ENCODE peak calls at places on chromosomes 4 and X, in four cellular contexts. T is stimulated activated CD4-positive, alpha-beta T cell treated with anti-CD3 and anti-CD28 coated beads, Interleukin-2, amount 100 ng/mL, for 24 hours; B is GM10248; N is right cardiac atrium. U is an unnamed sample.

GRCh38 chrX:12042615-12043014 is 95.7 kb upstream of the FRMPD4 start:
- DNase-seq in T (no peak), B (no peak), N (no peak), U (no peak)

GRCh38 chrX:114134465-114134864 is 449.4 kb upstream of the HTR2C start:
- DNase-seq in T (no peak), B (no peak), N (no peak), U (no peak)

GRCh38 chr4:26787461-26788340 is 72.9 kb upstream of the STIM2 start:
- DNase-seq in T (peak), B (no peak), N (peak), U (no peak)

GRCh38 chrX:84724576-84724975 is 222.3 kb upstream of the HDX start:
- DNase-seq in T (no peak), B (no peak), N (no peak), U (no peak)

GRCh38 chr4:39933689-39934590 is 43.8 kb downstream of the PDS5A start:
- DNase-seq in T (no peak), B (no peak), N (no peak), U (no peak)

GRCh38 chr4:99986792-99987191 is 36.7 kb upstream of the H2AZ1 start:
- DNase-seq in T (no peak), B (no peak), N (no peak), U (no peak)

GRCh38 chr4:161990721-161991120 is 173.1 kb downstream of the FSTL5 start:
- DNase-seq in T (no peak), B (no peak), N (no peak), U (no peak)

GRCh38 chrX:151386838-151387459 is 10.1 kb upstream of the VMA21 start:
- DNase-seq in T (no peak), B (no peak), N (peak), U (no peak)

GRCh38 chrX:12497832-12498591 is 293.2 kb upstream of the PRPS2 start:
- DNase-seq in T (peak), B (peak), N (peak), U (no peak)

GRCh38 chr4:170875868-170876267 is 786.1 kb upstream of the AADAT start:
- DNase-seq in T (no peak), B (no peak), N (no peak), U (no peak)

GRCh38 chr4:163515198-163515597 is 20.7 kb downstream of the TMA16 start:
- DNase-seq in T (no peak), B (no peak), N (no peak), U (no peak)

GRCh38 chrX:141158084-141158483 is 18.8 kb downstream of the LDOC1 start:
- DNase-seq in T (no peak), B (no peak), N (no peak), U (no peak)

GRCh38 chr4:16516796-16517413 is 290.6 kb upstream of the TAPT1 start:
- DNase-seq in T (no peak), B (no peak), N (peak), U (no peak)

GRCh38 chr4:39375478-39375877 is 9.3 kb upstream of the RFC1 start:
- DNase-seq in T (no peak), B (no peak), N (no peak), U (no peak)

GRCh38 chr4:81369898-81370297 is 101.8 kb downstream of the RASGEF1B start:
- DNase-seq in T (no peak), B (no peak), N (no peak), U (no peak)

GRCh38 chrX:106933538-106933961 is 13.3 kb downstream of the CLDN2 start:
- DNase-seq in T (peak), B (no peak), N (no peak), U (no peak)

GRCh38 chr4:106497271-106497670 is 128.7 kb upstream of the GIMD1 start:
- DNase-seq in T (no peak), B (no peak), N (no peak), U (no peak)

GRCh38 chr4:6338175-6338950 is 68.7 kb downstream of the WFS1 start:
- DNase-seq in T (no peak), B (no peak), N (peak), U (peak)

GRCh38 chr4:4990857-4991540 is 28.3 kb downstream of the CYTL1 start:
- DNase-seq in T (no peak), B (no peak), N (peak), U (no peak)

GRCh38 chr4:98448923-98449322 is 187.7 kb downstream of the RAP1GDS1 start:
- DNase-seq in T (peak), B (no peak), N (no peak), U (peak)

U was measured in activated CD4-positive, alpha-beta memory T cell treated with anti-CD3 and anti-CD28 coated beads, Interleukin-2, amount 10 ng/mL, durations not matched to agents 7 days and 5 days.